ENCODE peak calls at places on chromosomes 12 and 14, in four cellular contexts. V, I, K and L are unnamed samples.

GRCh38 chr14:64605926-64606685 is 56.3 kb downstream of the PPP1R36 start:
- DNase-seq in K (no peak), V (peak), I (no peak), L (no peak)

GRCh38 chr14:99729991-99730875 is 46.1 kb downstream of the CYP46A1 start:
- DNase-seq in K (peak), V (peak), I (peak), L (no peak)

GRCh38 chr12:112906712-112907414 is at the start of gene OAS1:
- DNase-seq in V (peak), K (peak), I (peak), L (peak)

GRCh38 chr12:114684098-114684869 is at the start of gene TBX3:
- DNase-seq in K (peak), I (peak), V (peak), L (peak)

GRCh38 chr14:50311337-50311973 is 574 bp downstream of the L2HGDH start:
- DNase-seq in I (peak), K (no peak), V (no peak), L (no peak)

GRCh38 chr12:46264057-46264456 is 4.8 kb downstream of the SLC38A1 start:
- DNase-seq in K (peak), V (peak), I (no peak), L (peak)

GRCh38 chr12:26298785-26299621 is 103.6 kb downstream of the SSPN start:
- DNase-seq in K (peak), V (peak), I (peak), L (peak)

GRCh38 chr12:124869011-124869665 is 5.5 kb upstream of the SCARB1 start:
- DNase-seq in V (no peak), K (no peak), I (peak), L (no peak)

GRCh38 chr12:27552886-27553560 is 29.0 kb downstream of the PPFIBP1 start:
- DNase-seq in I (peak), V (peak), K (peak), L (no peak)

GRCh38 chr12:52070243-52070925 is 606 bp downstream of the ATG101 start:
- DNase-seq in I (no peak), K (peak), V (no peak), L (no peak)

GRCh38 chr12:108099085-108099484 is 30.0 kb upstream of the WSCD2 start:
- DNase-seq in K (no peak), I (peak), V (no peak), L (no peak)

GRCh38 chr14:82796081-82796480 is 1262.4 kb upstream of the SEL1L start:
- DNase-seq in V (no peak), I (no peak), K (no peak), L (no peak)